ENCODE peak calls at places on chromosomes 1 and 21, in nine cellular contexts. A, E, D, W, Q, J, N, T and R are unnamed samples.

GRCh38 chr1:167522246-167522645 is 3.9 kb upstream of the CD247 start:
- DNase-seq in A (no peak), E (no peak), D (no peak), W (peak; percentile 25), Q (no peak), J (no peak), N (no peak), T (no peak), R (no peak)

GRCh38 chr1:20665736-20666135 is 4.6 kb upstream of the DDOST start:
- DNase-seq in A (no peak), E (no peak), D (no peak), W (no peak), Q (no peak), J (no peak), N (no peak), T (no peak), R (no peak)

GRCh38 chr1:27915082-27915575 is 19.7 kb upstream of the SMPDL3B start:
- DNase-seq in A (no peak), E (no peak), D (no peak), W (no peak), Q (no peak), J (no peak), N (no peak), T (no peak), R (no peak)

GRCh38 chr1:77228836-77229235 is 9.6 kb upstream of the PIGK start:
- DNase-seq in A (no peak), E (no peak), D (no peak), W (no peak), Q (no peak), J (no peak), N (no peak), T (no peak), R (no peak)

GRCh38 chr21:21457077-21457476 is 458.9 kb downstream of the NCAM2 start:
- DNase-seq in A (no peak), E (no peak), D (no peak), W (no peak), Q (no peak), J (no peak), N (peak; percentile 17), T (no peak), R (no peak)

GRCh38 chr1:180530501-180530900 is 28.1 kb upstream of the ACBD6 start:
- DNase-seq in A (peak; percentile 39), E (no peak), D (no peak), W (peak; percentile 72), Q (no peak), J (no peak), N (no peak), T (no peak), R (no peak)

GRCh38 chr1:55050283-55050682 is 10.9 kb downstream of the PCSK9 start:
- DNase-seq in A (no peak), E (no peak), D (no peak), W (no peak), Q (no peak), J (no peak), N (peak; percentile 88), T (no peak), R (no peak)

GRCh38 chr1:108077991-108078390 is 113.0 kb upstream of the VAV3 start:
- DNase-seq in A (no peak), E (no peak), D (no peak), W (no peak), Q (no peak), J (no peak), N (no peak), T (no peak), R (no peak)

GRCh38 chr1:229117664-229118300 is 153.1 kb upstream of the RAB4A start:
- DNase-seq in A (no peak), E (peak; percentile 44), D (peak; percentile 87), W (peak; percentile 68), Q (no peak), J (peak; percentile 89), N (peak; percentile 85), T (no peak), R (no peak)

GRCh38 chr1:40692429-40692905 is 963 bp downstream of the NFYC start:
- DNase-seq in A (peak; percentile 34), E (peak; percentile 58), D (peak; percentile 59), W (no peak), Q (no peak), J (no peak), N (peak; percentile 51), T (peak; percentile 64), R (peak; percentile 86)

GRCh38 chr1:184160942-184161698 is 109.6 kb downstream of the TSEN15 start:
- DNase-seq in A (no peak), E (no peak), D (peak; percentile 66), W (no peak), Q (no peak), J (no peak), N (no peak), T (no peak), R (no peak)

GRCh38 chr1:157153743-157154142 is 15.5 kb upstream of the ETV3 start:
- DNase-seq in A (no peak), E (no peak), D (no peak), W (no peak), Q (no peak), J (no peak), N (no peak), T (no peak), R (no peak)

GRCh38 chr1:35386290-35386689 is 117.8 kb downstream of the ZMYM4 start:
- DNase-seq in A (no peak), E (no peak), D (no peak), W (no peak), Q (no peak), J (no peak), N (no peak), T (no peak), R (no peak)

GRCh38 chr1:24874611-24875225 is 55.4 kb downstream of the RUNX3 start:
- DNase-seq in A (no peak), E (no peak), D (no peak), W (no peak), Q (no peak), J (no peak), N (no peak), T (no peak), R (no peak)

GRCh38 chr21:41497008-41497407 is 10.9 kb downstream of the TMPRSS2 start:
- DNase-seq in A (peak; percentile 76), E (no peak), D (no peak), W (no peak), Q (no peak), J (no peak), N (no peak), T (no peak), R (no peak)

GRCh38 chr1:33382651-33383415 is 48.1 kb downstream of the PHC2 start:
- DNase-seq in A (no peak), E (peak; percentile 72), D (no peak), W (no peak), Q (no peak), J (no peak), N (no peak), T (peak; percentile 78), R (no peak)
- H3K27ac ChIP-seq in A (no peak overlapping the region), E (peak overlapping the region; percentile 76), D (peak overlapping the region; percentile 77), W (no peak overlapping the region), Q (no peak overlapping the region), J (no peak overlapping the region), N (no peak overlapping the region), T (peak overlapping the region; percentile 95), R (peak overlapping the region; percentile 84)

GRCh38 chr1:162283657-162284056 is 93.0 kb downstream of the SPATA46 start:
- DNase-seq in A (no peak), E (peak; percentile 9), D (no peak), W (no peak), Q (no peak), J (no peak), N (no peak), T (no peak), R (no peak)

GRCh38 chr1:162285149-162285561 is 91.5 kb downstream of the SPATA46 start:
- DNase-seq in A (peak; percentile 72), E (no peak), D (no peak), W (peak; percentile 96), Q (no peak), J (peak; percentile 74), N (peak; percentile 23), T (no peak), R (no peak)

GRCh38 chr1:162279099-162279498 is 97.6 kb downstream of the SPATA46 start:
- DNase-seq in A (no peak), E (no peak), D (no peak), W (no peak), Q (no peak), J (no peak), N (no peak), T (no peak), R (no peak)

GRCh38 chr1:162284206-162284955 is 92.3 kb downstream of the SPATA46 start:
- DNase-seq in A (no peak), E (no peak), D (no peak), W (no peak), Q (no peak), J (no peak), N (no peak), T (no peak), R (no peak)
- H3K27ac ChIP-seq in A (no peak overlapping the region), E (no peak overlapping the region), D (no peak overlapping the region), W (peak overlapping the region; percentile 3), Q (no peak overlapping the region), J (no peak overlapping the region), N (no peak overlapping the region), T (no peak overlapping the region), R (no peak overlapping the region)

GRCh38 chr21:38916214-38916964 is 110.7 kb downstream of the ETS2 start:
- DNase-seq in A (peak; percentile 54), E (no peak), D (peak; percentile 18), W (no peak), Q (no peak), J (no peak), N (no peak), T (no peak), R (no peak)

GRCh38 chr21:38915546-38915945 is 109.8 kb downstream of the ETS2 start:
- DNase-seq in A (no peak), E (no peak), D (peak; percentile 43), W (no peak), Q (no peak), J (no peak), N (no peak), T (no peak), R (no peak)

GRCh38 chr21:38918629-38919346 is 113.1 kb downstream of the ETS2 start:
- DNase-seq in A (peak; percentile 90), E (no peak), D (no peak), W (no peak), Q (no peak), J (no peak), N (no peak), T (no peak), R (no peak)

GRCh38 chr21:38914531-38915385 is 109.0 kb downstream of the ETS2 start:
- DNase-seq in A (peak; percentile 25), E (no peak), D (peak; percentile 55), W (no peak), Q (no peak), J (no peak), N (no peak), T (no peak), R (no peak)

GRCh38 chr21:38917045-38917774 is 111.5 kb downstream of the ETS2 start:
- DNase-seq in A (peak; percentile 94), E (no peak), D (no peak), W (peak; percentile 82), Q (no peak), J (no peak), N (no peak), T (no peak), R (no peak)
- H3K27ac ChIP-seq in A (peak overlapping the region; percentile 91), E (no peak overlapping the region), D (no peak overlapping the region), W (peak overlapping the region; percentile 61), Q (no peak overlapping the region), J (no peak overlapping the region), N (no peak overlapping the region), T (no peak overlapping the region), R (no peak overlapping the region)

DNA sequence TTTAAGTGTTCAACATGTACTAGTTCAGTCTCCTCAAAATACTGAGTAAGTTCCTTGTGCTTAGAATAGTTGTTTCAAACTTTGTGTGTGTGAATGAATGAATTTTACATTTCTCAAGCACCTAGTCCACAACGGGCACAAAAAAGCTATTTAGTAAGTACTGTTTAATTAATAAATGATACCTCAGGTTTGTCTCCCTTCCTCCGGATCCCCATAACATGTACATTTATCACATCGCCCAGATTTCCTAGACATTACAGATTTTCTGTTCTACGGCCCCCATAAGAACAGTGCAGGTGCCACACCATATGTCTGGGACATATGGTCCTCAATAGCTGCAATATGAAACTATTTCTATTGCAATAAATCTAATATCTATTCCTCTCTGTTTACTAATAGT is 1.3 kb upstream of the TTF2 start:
- DNase-seq in A (no peak), E (no peak), D (no peak), W (peak; percentile 11), Q (no peak), J (no peak), N (no peak), T (no peak), R (no peak)
- H3K27ac ChIP-seq in A (peak overlapping the region; percentile 79), E (no peak overlapping the region), D (no peak overlapping the region), W (no peak overlapping the region), Q (peak overlapping the region; percentile 93), J (no peak overlapping the region), N (no peak overlapping the region), T (no peak overlapping the region), R (no peak overlapping the region)